ENCODE peak calls at places on chromosomes 2 and 18, in ten cellular contexts. B, F, K, P, Q, Z, V, L, S and H are unnamed samples. For H3K4me1 and H3K36me3, the result is how much of the 10 kb centered on the place peaks cover.

GRCh38 chr2:188588235-188588634 is 296.6 kb downstream of the GULP1 start:
- DNase-seq in K (no peak), S (no peak), V (no peak), Z (no peak), F (no peak), P (no peak), L (no peak), Q (no peak), B (no peak), H (no peak)

GRCh38 chr2:179410552-179411356 is 146.1 kb upstream of the SESTD1 start:
- DNase-seq in S (no peak), Q (peak), K (peak), L (peak), Z (peak), V (no peak), P (peak), F (peak), B (peak), H (no peak)

GRCh38 chr2:125086313-125087184 is 1061.5 kb downstream of the CNTNAP5 start:
- DNase-seq in P (no peak), K (no peak), V (no peak), S (no peak), Z (no peak), L (no peak), Q (no peak), B (peak), F (no peak), H (no peak)

GRCh38 chr2:195696012-195696411 is 39.0 kb downstream of the SLC39A10 start:
- DNase-seq in P (no peak), S (no peak), V (no peak), K (no peak), B (no peak), F (no peak), Q (no peak), Z (no peak), L (no peak), H (no peak)

GRCh38 chr18:23825978-23826405 is 136.7 kb downstream of the LAMA3 start:
- DNase-seq in L (peak), S (no peak), V (no peak), F (peak), K (no peak), B (no peak), Q (peak), P (no peak), Z (peak), H (peak)

GRCh38 chr18:21686282-21687105 is 18.1 kb downstream of the ABHD3 start:
- DNase-seq in F (peak), S (no peak), Q (peak), L (no peak), V (no peak), Z (peak), P (no peak), B (peak), K (peak), H (no peak)

GRCh38 chr2:85853499-85854165 is 35.2 kb downstream of the ST3GAL5 start:
- DNase-seq in S (peak), P (no peak), Z (no peak), K (no peak), B (no peak), V (peak), F (no peak), L (no peak), Q (no peak), H (peak)

GRCh38 chr2:98560256-98560771 is 48.0 kb downstream of the COA5 start:
- DNase-seq in Q (peak), L (no peak), F (peak), S (no peak), P (no peak), V (no peak), B (no peak), Z (no peak), K (no peak), H (no peak)

GRCh38 chr18:13455960-13456471 is 237.5 kb downstream of the LDLRAD4 start:
- DNase-seq in S (no peak), L (no peak), Z (no peak), P (no peak), K (no peak), B (no peak), V (no peak), Q (no peak), F (no peak), H (no peak)

GRCh38 chr2:59684771-59685166 is 868.7 kb downstream of the BCL11A start:
- DNase-seq in L (no peak), P (no peak), F (no peak), K (no peak), Z (no peak), S (no peak), V (no peak), B (no peak), Q (no peak), H (no peak)

GRCh38 chr2:20568501-20569463 is 82.1 kb downstream of the HS1BP3 start:
- DNase-seq in S (no peak), L (no peak), F (peak), V (no peak), B (no peak), Q (no peak), K (no peak), P (no peak), Z (no peak), H (no peak)

GRCh38 chr2:80560298-80560697 is 255.7 kb upstream of the LRRTM1 start:
- DNase-seq in B (no peak), V (no peak), S (no peak), P (no peak), F (no peak), L (no peak), Q (no peak), K (no peak), Z (no peak), H (no peak)

GRCh38 chr2:225735844-225736243 is 336.3 kb downstream of the NYAP2 start:
- DNase-seq in B (no peak), V (no peak), F (peak), P (peak), Q (peak), Z (no peak), K (no peak), S (no peak), L (no peak), H (no peak)

GRCh38 chr2:142104134-142104758 is 26.6 kb downstream of the LRP1B start:
- DNase-seq in B (no peak), L (no peak), Z (no peak), Q (no peak), V (no peak), S (no peak), F (no peak), K (no peak), P (no peak), H (no peak)

GRCh38 chr2:96702098-96702785 is 37.6 kb downstream of the LMAN2L start:
- DNase-seq in Z (no peak), Q (no peak), V (no peak), F (no peak), S (no peak), B (no peak), P (no peak), K (no peak), L (no peak), H (no peak)

GRCh38 chr2:26725516-26725810 is 32.9 kb downstream of the KCNK3 start:
- DNase-seq in Z (no peak), B (no peak), S (no peak), K (no peak), Q (no peak), V (no peak), L (no peak), F (no peak), P (no peak), H (no peak)

GRCh38 chr18:46392576-46392975 is 264.4 kb downstream of the LOXHD1 start:
- DNase-seq in S (no peak), F (no peak), V (no peak), K (no peak), Q (no peak), B (no peak), P (no peak), Z (no peak), L (no peak), H (no peak)

GRCh38 chr2:178676046-178676445 is 131.2 kb downstream of the TTN start:
- DNase-seq in B (no peak), L (no peak), F (no peak), V (no peak), K (no peak), Q (no peak), S (no peak), Z (no peak), P (no peak), H (no peak)

GRCh38 chr2:95012881-95013550 is 12.5 kb upstream of the MAL start:
- DNase-seq in L (no peak), F (peak), K (no peak), Z (no peak), B (no peak), P (no peak), V (no peak), S (no peak), Q (no peak), H (no peak)

GRCh38 chr2:18518116-18519111 is 42.0 kb downstream of the RDH14 start:
- DNase-seq in K (no peak), F (peak), B (no peak), P (no peak), S (no peak), L (no peak), V (no peak), Z (no peak), Q (peak), H (no peak)

GRCh38 chr2:176120369-176121307 is 1.9 kb upstream of the HOXD9 start:
- DNase-seq in K (no peak), P (no peak), V (no peak), S (no peak), Q (no peak), B (no peak), F (no peak), L (no peak), Z (no peak), H (no peak)

GRCh38 chr18:50410008-50410407 is 35.2 kb downstream of the SKA1 start:
- DNase-seq in K (no peak), V (no peak), Q (no peak), S (no peak), L (no peak), Z (no peak), B (no peak), F (no peak), P (no peak), H (no peak)

GRCh38 chr2:240561325-240561971 is 1.3 kb downstream of the DUSP28 start:
- DNase-seq in F (peak), Z (no peak), Q (peak), K (no peak), P (no peak), S (no peak), L (peak), B (peak), V (no peak), H (no peak)
- H3K4me1 ChIP-seq in F (under half), Z (under half), Q (under half), K (half or more), P (half or more), S (half or more), L (half or more), B (under half), V (half or more), H (half or more)

GRCh38 chr18:54957295-54957694 is 2.0 kb downstream of the CCDC68 start:
- DNase-seq in Z (no peak), B (no peak), K (no peak), V (no peak), Q (no peak), F (no peak), P (no peak), S (no peak), L (no peak), H (no peak)

GRCh38 chr18:54956506-54956905 is 2.8 kb downstream of the CCDC68 start:
- DNase-seq in F (no peak), P (no peak), V (no peak), K (no peak), Q (no peak), S (no peak), L (no peak), B (no peak), Z (no peak), H (no peak)

GRCh38 chr18:54960197-54960596 is 936 bp upstream of the CCDC68 start:
- DNase-seq in K (no peak), P (no peak), F (no peak), V (no peak), S (no peak), Z (no peak), Q (no peak), B (no peak), L (no peak), H (no peak)

GRCh38 chr18:54958711-54959625 is at the start of gene CCDC68:
- DNase-seq in P (no peak), Q (peak), S (no peak), F (peak), L (peak), Z (peak), B (peak), V (no peak), K (peak), H (no peak)

GRCh38 chr18:54957987-54958386 is 1.3 kb downstream of the CCDC68 start:
- DNase-seq in F (no peak), V (no peak), Q (peak), S (no peak), Z (no peak), B (peak), P (no peak), L (no peak), K (no peak), H (no peak)
- H3K27ac ChIP-seq in F (no peak), V (no peak), Q (no peak), S (no peak), Z (no peak), B (peak), P (no peak), L (peak), K (peak), H (no peak)

DNA sequence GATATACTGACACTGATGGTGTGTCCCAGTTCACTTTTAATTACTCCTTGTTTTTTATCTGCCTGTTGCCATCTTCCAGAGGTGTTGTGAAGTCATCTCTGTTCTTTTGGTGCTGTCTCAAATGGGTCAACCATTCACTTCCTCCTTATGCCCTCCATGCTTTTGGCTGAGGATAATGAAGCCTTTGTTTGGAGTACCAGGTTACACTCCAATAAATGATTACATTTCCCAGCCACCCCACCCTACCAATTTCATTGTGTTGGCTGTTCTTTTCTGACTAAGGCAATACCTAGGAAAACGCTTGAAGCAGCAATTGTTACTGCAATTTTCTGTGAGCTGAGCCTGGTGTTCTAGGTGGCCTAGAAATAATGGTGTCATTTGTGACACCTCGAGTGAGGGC is 29.8 kb upstream of the ACTG2 start:
- DNase-seq in F (no peak), P (no peak), K (no peak), B (peak), S (no peak), Z (no peak), L (no peak), Q (no peak), V (no peak), H (no peak)
- H3K36me3 ChIP-seq in F (under half), P (under half), K (under half), B (under half), S (under half), Z (under half), L (under half), Q (under half), V (under half), H (under half)

GRCh38 chr2:45132551-45132950 is 123.3 kb upstream of the SIX2 start:
- DNase-seq in Z (no peak), K (no peak), B (no peak), V (no peak), Q (no peak), P (no peak), L (no peak), F (no peak), S (no peak), H (no peak)

GRCh38 chr2:45127891-45128290 is 118.6 kb upstream of the SIX2 start:
- DNase-seq in L (no peak), P (no peak), Q (no peak), K (no peak), B (no peak), S (no peak), Z (no peak), F (no peak), V (no peak), H (no peak)

GRCh38 chr2:45128580-45128997 is 119.3 kb upstream of the SIX2 start:
- DNase-seq in B (no peak), L (no peak), V (no peak), Q (peak), P (no peak), F (peak), S (no peak), Z (no peak), K (no peak), H (no peak)

GRCh38 chr2:45131587-45131986 is 122.3 kb upstream of the SIX2 start:
- DNase-seq in P (no peak), K (no peak), S (no peak), V (no peak), Q (peak), B (no peak), L (no peak), Z (no peak), F (no peak), H (no peak)

GRCh38 chr2:45130758-45131157 is 121.5 kb upstream of the SIX2 start:
- DNase-seq in V (no peak), L (no peak), P (no peak), B (no peak), Z (no peak), K (no peak), Q (no peak), F (peak), S (no peak), H (no peak)
- H3K4me1 ChIP-seq in V (under half), L (under half), P (under half), B (under half), Z (under half), K (under half), Q (under half), F (under half), S (under half), H (under half)

DNA sequence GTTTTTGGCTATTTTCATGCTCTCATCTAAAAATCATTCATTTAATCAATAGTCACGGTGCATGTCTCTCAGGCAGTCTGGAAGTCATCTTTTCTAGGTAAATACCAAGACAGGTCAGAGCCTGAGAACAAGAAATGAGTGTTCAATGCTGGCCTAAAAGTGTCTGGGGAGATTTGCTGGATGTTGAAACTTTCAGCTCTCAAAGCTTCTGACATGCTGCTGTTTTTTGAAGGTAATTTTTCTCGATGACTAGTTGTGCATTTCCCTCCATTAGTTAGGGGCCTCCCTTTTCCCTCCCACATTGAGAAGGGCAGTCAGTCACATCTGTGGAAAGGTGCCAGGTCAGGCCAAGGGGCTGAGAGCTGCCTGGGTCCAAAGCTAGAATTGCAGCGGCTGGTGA is 115.6 kb downstream of the LPIN1 start:
- DNase-seq in V (no peak), L (no peak), F (no peak), P (no peak), S (no peak), Z (no peak), B (no peak), K (no peak), Q (no peak), H (no peak)
- H3K27ac ChIP-seq in V (no peak), L (no peak), F (no peak), P (no peak), S (no peak), Z (no peak), B (no peak), K (no peak), Q (no peak), H (no peak)

DNA sequence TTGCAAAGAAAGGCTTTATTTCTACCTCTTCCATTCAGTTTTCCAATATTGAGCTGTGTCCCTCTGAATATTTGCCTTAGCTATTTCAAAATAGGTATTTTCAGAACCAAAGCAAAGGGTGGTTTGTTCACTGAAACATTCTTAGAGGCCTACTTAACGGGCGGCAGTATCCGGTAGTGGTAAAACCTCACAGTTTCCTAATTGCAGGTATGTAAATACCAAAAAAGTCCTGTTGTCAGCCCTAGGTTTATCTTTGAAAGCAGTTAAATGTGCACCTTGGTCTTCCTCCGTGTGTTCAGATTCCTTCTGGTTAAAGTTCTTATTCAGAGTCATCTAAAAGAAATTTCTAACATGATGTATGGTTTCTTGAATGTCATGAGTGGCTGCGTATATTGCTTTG is 38.9 kb downstream of the CCNT2 start:
- DNase-seq in Z (no peak), K (no peak), S (no peak), P (no peak), B (no peak), V (no peak), F (no peak), L (no peak), Q (no peak), H (no peak)
- H3K36me3 ChIP-seq in Z (under half), K (under half), S (under half), P (under half), B (under half), V (under half), F (under half), L (under half), Q (under half), H (under half)